ENCODE peak calls at places on chromosome 20, in five cellular contexts. F is H7; A is stimulated activated naive CD8-positive, alpha-beta T cell treated with anti-CD3 and anti-CD28 coated beads, Interleukin-15, Interleukin-2, amounts not matched to agents 100 U/mL and 50 U/mL, for 24 hours; E is NAMALWA; L is left ventricle myocardium inferior. M is an unnamed sample.

GRCh38 chr20:51889466-51889865 is 87.1 kb upstream of the SALL4 start:
- DNase-seq in F (peak), A (no peak), E (no peak), L (no peak), M (no peak)

GRCh38 chr20:34575271-34575670 is 16.8 kb downstream of the MAP1LC3A start:
- DNase-seq in E (no peak), F (no peak), A (no peak), L (no peak), M (no peak)

GRCh38 chr20:2948968-2949367 is 75.7 kb downstream of the PTPRA start:
- DNase-seq in L (no peak), F (no peak), E (no peak), A (no peak), M (no peak)

GRCh38 chr20:14711681-14712080 is 374.3 kb upstream of the FLRT3 start:
- DNase-seq in L (no peak), E (no peak), A (no peak), F (no peak), M (no peak)

GRCh38 chr20:63734111-63734945 is 2.1 kb upstream of the LIME1 start:
- DNase-seq in E (no peak), L (no peak), F (peak), A (no peak), M (no peak)

GRCh38 chr20:49559411-49560081 is 8.4 kb downstream of the PTGIS start:
- DNase-seq in E (no peak), L (no peak), A (peak), F (no peak), M (no peak)

GRCh38 chr20:2942439-2942838 is 69.2 kb downstream of the PTPRA start:
- DNase-seq in A (no peak), E (no peak), F (no peak), L (no peak), M (no peak)

GRCh38 chr20:64045346-64046011 is 4.0 kb downstream of the SOX18 start:
- DNase-seq in A (no peak), L (no peak), E (no peak), F (peak), M (no peak)

GRCh38 chr20:8330785-8331699 is 199.0 kb downstream of the PLCB1 start:
- DNase-seq in E (peak), F (no peak), L (no peak), A (no peak), M (peak)

GRCh38 chr20:20741067-20742045 is 28.9 kb upstream of the RALGAPA2 start:
- DNase-seq in E (no peak), L (no peak), F (no peak), A (no peak), M (no peak)

GRCh38 chr20:33561981-33562601 is 72.2 kb downstream of the CBFA2T2 start:
- DNase-seq in E (no peak), L (peak), A (no peak), F (peak), M (no peak)

GRCh38 chr20:17619351-17620093 is 49.6 kb downstream of the DSTN start:
- DNase-seq in A (peak), L (no peak), F (peak), E (no peak), M (no peak)

GRCh38 chr20:61708891-61709290 is 356.8 kb downstream of the TAF4 start:
- DNase-seq in L (no peak), E (no peak), A (no peak), F (no peak), M (no peak)

GRCh38 chr20:64167676-64168075 is 3.4 kb downstream of the MYT1 start:
- DNase-seq in F (no peak), L (no peak), A (no peak), E (no peak), M (no peak)

GRCh38 chr20:35539756-35540212 is 2.1 kb upstream of the ERGIC3 start:
- DNase-seq in A (peak), E (peak), L (no peak), F (peak), M (no peak)

GRCh38 chr20:59082981-59083380 is 40.4 kb upstream of the PRELID3B start:
- DNase-seq in E (no peak), A (no peak), L (no peak), F (no peak), M (no peak)

GRCh38 chr20:61536671-61537070 is 284.6 kb downstream of the CDH4 start:
- DNase-seq in E (no peak), F (no peak), L (no peak), A (no peak), M (no peak)

GRCh38 chr20:47487175-47487917 is 14.3 kb upstream of the NCOA3 start:
- DNase-seq in F (no peak), L (no peak), A (peak), E (peak), M (no peak)

GRCh38 chr20:49877254-49877990 is 37.9 kb downstream of the SPATA2 start:
- DNase-seq in L (no peak), F (no peak), A (no peak), E (no peak), M (no peak)

GRCh38 chr20:45951925-45952834 is 17.7 kb downstream of the PCIF1 start:
- DNase-seq in L (no peak), A (no peak), E (no peak), F (no peak), M (no peak)

GRCh38 chr20:63409066-63409833 is 48.1 kb upstream of the CHRNA4 start:
- DNase-seq in A (no peak), F (peak), E (no peak), L (no peak), M (no peak)

GRCh38 chr20:48544402-48545333 is 283.1 kb downstream of the PREX1 start:
- DNase-seq in L (no peak), A (no peak), F (peak), E (no peak), M (no peak)

GRCh38 chr20:32570401-32571190 is 14.5 kb downstream of the NOL4L start:
- DNase-seq in F (peak), L (no peak), A (no peak), E (no peak), M (no peak)

GRCh38 chr20:38065764-38066375 is 32.3 kb downstream of the RPRD1B start:
- DNase-seq in L (peak), A (no peak), E (no peak), F (no peak), M (no peak)

GRCh38 chr20:21430031-21430430 is 32.7 kb upstream of the NKX2-4 start:
- DNase-seq in F (no peak), A (no peak), L (no peak), E (no peak), M (no peak)

GRCh38 chr20:39004508-39004907 is 42.4 kb downstream of the DHX35 start:
- DNase-seq in E (peak), L (no peak), F (no peak), A (no peak), M (no peak)

GRCh38 chr20:6122873-6123649 is at the start of gene FERMT1:
- DNase-seq in L (peak), A (peak), F (peak), E (no peak), M (no peak)

GRCh38 chr20:19909696-19910095 is 107.5 kb upstream of the NAA20 start:
- DNase-seq in A (no peak), E (no peak), F (no peak), L (peak), M (no peak)

GRCh38 chr20:62837790-62838458 is 21.1 kb downstream of the COL9A3 start:
- DNase-seq in L (no peak), A (no peak), E (peak), F (no peak), M (no peak)

GRCh38 chr20:41261260-41261659 is 56.3 kb downstream of the ZHX3 start:
- DNase-seq in F (peak), A (no peak), L (no peak), E (no peak), M (no peak)

GRCh38 chr20:32969356-32970114 is 34.7 kb downstream of the SUN5 start:
- DNase-seq in E (no peak), A (peak), L (no peak), F (peak), M (peak)

GRCh38 chr20:43895235-43895634 is 19.4 kb upstream of the TOX2 start:
- DNase-seq in L (no peak), A (no peak), F (no peak), E (no peak), M (no peak)

GRCh38 chr20:49595811-49596545 is 28.0 kb upstream of the PTGIS start:
- DNase-seq in L (no peak), F (no peak), A (peak), E (no peak), M (peak)

GRCh38 chr20:37236462-37236861 is 25.2 kb downstream of the GHRH start:
- DNase-seq in E (no peak), A (no peak), L (peak), F (no peak), M (no peak)

GRCh38 chr20:62303327-62304226 is 780 bp downstream of the ADRM1 start:
- DNase-seq in A (peak), F (no peak), L (no peak), E (peak), M (peak)

GRCh38 chr20:49695830-49696229 is 17.8 kb downstream of the B4GALT5 start:
- DNase-seq in E (no peak), L (no peak), A (no peak), F (no peak), M (no peak)